ENCODE peak calls at places on chromosomes 1 and 21, in six cellular contexts. One of them, this sample, is unnamed.

GRCh38 chr1:193306430-193306829 is 120.0 kb upstream of the B3GALT2 start:
- DNase-seq in suprapubic skin: no peak
- DNase-seq in cardiac muscle cell: no peak
- DNase-seq in fibroblast of the aortic adventitia: no peak
- DNase-seq in MCF 10A: no peak
- DNase-seq in Calu3: no peak
- DNase-seq in this sample: no peak

GRCh38 chr1:208036177-208036808 is 125.4 kb upstream of the CD34 start:
- DNase-seq in MCF 10A: peak
- DNase-seq in cardiac muscle cell: peak
- DNase-seq in suprapubic skin: no peak
- DNase-seq in Calu3: peak
- DNase-seq in fibroblast of the aortic adventitia: peak
- DNase-seq in this sample: no peak

GRCh38 chr1:43410571-43410970 is 20.9 kb downstream of the SZT2 start:
- DNase-seq in Calu3: no peak
- DNase-seq in suprapubic skin: no peak
- DNase-seq in MCF 10A: no peak
- DNase-seq in fibroblast of the aortic adventitia: no peak
- DNase-seq in cardiac muscle cell: no peak
- DNase-seq in this sample: no peak

GRCh38 chr1:5551274-5551966 is 440.8 kb downstream of the NPHP4 start:
- DNase-seq in cardiac muscle cell: no peak
- DNase-seq in Calu3: no peak
- DNase-seq in fibroblast of the aortic adventitia: no peak
- DNase-seq in suprapubic skin: no peak
- DNase-seq in MCF 10A: peak
- DNase-seq in this sample: no peak

GRCh38 chr1:24403806-24404205 is 9.8 kb downstream of the STPG1 start:
- DNase-seq in MCF 10A: no peak
- DNase-seq in fibroblast of the aortic adventitia: no peak
- DNase-seq in suprapubic skin: no peak
- DNase-seq in cardiac muscle cell: no peak
- DNase-seq in Calu3: no peak
- DNase-seq in this sample: no peak

GRCh38 chr1:48035371-48036141 is 38.4 kb upstream of the TRABD2B start:
- DNase-seq in MCF 10A: no peak
- DNase-seq in suprapubic skin: peak
- DNase-seq in cardiac muscle cell: no peak
- DNase-seq in fibroblast of the aortic adventitia: no peak
- DNase-seq in Calu3: no peak
- DNase-seq in this sample: peak

GRCh38 chr21:31873696-31874599 is 1.1 kb downstream of the HUNK start:
- DNase-seq in suprapubic skin: peak
- DNase-seq in cardiac muscle cell: peak
- DNase-seq in fibroblast of the aortic adventitia: no peak
- DNase-seq in Calu3: peak
- DNase-seq in MCF 10A: no peak
- DNase-seq in this sample: peak

GRCh38 chr1:202844935-202845334 is 34.2 kb downstream of the PCAT6 start:
- DNase-seq in fibroblast of the aortic adventitia: no peak
- DNase-seq in Calu3: no peak
- DNase-seq in cardiac muscle cell: peak
- DNase-seq in MCF 10A: no peak
- DNase-seq in suprapubic skin: no peak
- DNase-seq in this sample: peak

GRCh38 chr21:39006653-39007417 is 176.4 kb downstream of the PSMG1 start:
- DNase-seq in cardiac muscle cell: peak
- DNase-seq in suprapubic skin: peak
- DNase-seq in Calu3: no peak
- DNase-seq in MCF 10A: peak
- DNase-seq in fibroblast of the aortic adventitia: peak
- DNase-seq in this sample: no peak

GRCh38 chr21:42609806-42610205 is 43.6 kb upstream of the PDE9A start:
- DNase-seq in fibroblast of the aortic adventitia: no peak
- DNase-seq in MCF 10A: no peak
- DNase-seq in cardiac muscle cell: no peak
- DNase-seq in suprapubic skin: peak
- DNase-seq in Calu3: no peak
- DNase-seq in this sample: no peak

GRCh38 chr1:43913666-43914325 is 19.8 kb upstream of the ARTN start:
- DNase-seq in cardiac muscle cell: no peak
- DNase-seq in MCF 10A: no peak
- DNase-seq in suprapubic skin: no peak
- DNase-seq in fibroblast of the aortic adventitia: no peak
- DNase-seq in Calu3: no peak
- DNase-seq in this sample: no peak

GRCh38 chr21:45098867-45099266 is 24.5 kb downstream of the ADARB1 start:
- DNase-seq in suprapubic skin: no peak
- DNase-seq in cardiac muscle cell: peak
- DNase-seq in Calu3: no peak
- DNase-seq in fibroblast of the aortic adventitia: peak
- DNase-seq in MCF 10A: peak
- DNase-seq in this sample: peak

GRCh38 chr1:15313012-15313411 is 66.0 kb downstream of the FHAD1 start:
- DNase-seq in MCF 10A: no peak
- DNase-seq in fibroblast of the aortic adventitia: no peak
- DNase-seq in cardiac muscle cell: no peak
- DNase-seq in suprapubic skin: no peak
- DNase-seq in Calu3: no peak
- DNase-seq in this sample: no peak

GRCh38 chr1:225933072-225933471 is 7.9 kb downstream of the LEFTY2 start:
- DNase-seq in Calu3: no peak
- DNase-seq in fibroblast of the aortic adventitia: peak
- DNase-seq in cardiac muscle cell: peak
- DNase-seq in MCF 10A: peak
- DNase-seq in suprapubic skin: no peak
- DNase-seq in this sample: no peak

GRCh38 chr1:161733526-161733925 is 12.2 kb downstream of the FCRLB start:
- DNase-seq in Calu3: peak
- DNase-seq in fibroblast of the aortic adventitia: peak
- DNase-seq in suprapubic skin: no peak
- DNase-seq in cardiac muscle cell: peak
- DNase-seq in MCF 10A: peak
- DNase-seq in this sample: no peak

GRCh38 chr1:66944330-66945274 is 19.8 kb downstream of the MIER1 start:
- DNase-seq in cardiac muscle cell: peak
- DNase-seq in fibroblast of the aortic adventitia: peak
- DNase-seq in suprapubic skin: no peak
- DNase-seq in MCF 10A: peak
- DNase-seq in Calu3: peak
- DNase-seq in this sample: no peak

GRCh38 chr1:242523282-242523967 is 1.1 kb downstream of the PLD5 start:
- DNase-seq in MCF 10A: no peak
- DNase-seq in cardiac muscle cell: no peak
- DNase-seq in fibroblast of the aortic adventitia: no peak
- DNase-seq in Calu3: no peak
- DNase-seq in suprapubic skin: no peak
- DNase-seq in this sample: peak

GRCh38 chr1:30518186-30518585 is 205.2 kb downstream of the MATN1 start:
- DNase-seq in fibroblast of the aortic adventitia: no peak
- DNase-seq in MCF 10A: no peak
- DNase-seq in Calu3: no peak
- DNase-seq in cardiac muscle cell: no peak
- DNase-seq in suprapubic skin: peak
- DNase-seq in this sample: no peak

GRCh38 chr1:170097449-170097948 is 23.0 kb upstream of the KIFAP3 start:
- DNase-seq in Calu3: no peak
- DNase-seq in fibroblast of the aortic adventitia: no peak
- DNase-seq in cardiac muscle cell: no peak
- DNase-seq in suprapubic skin: no peak
- DNase-seq in MCF 10A: no peak
- DNase-seq in this sample: no peak

GRCh38 chr1:59342801-59343575 is 46.1 kb downstream of the FGGY start:
- DNase-seq in Calu3: no peak
- DNase-seq in suprapubic skin: no peak
- DNase-seq in fibroblast of the aortic adventitia: no peak
- DNase-seq in MCF 10A: no peak
- DNase-seq in cardiac muscle cell: peak
- DNase-seq in this sample: no peak

GRCh38 chr1:159188375-159188788 is 16.3 kb upstream of the ACKR1 start:
- DNase-seq in cardiac muscle cell: peak
- DNase-seq in fibroblast of the aortic adventitia: no peak
- DNase-seq in Calu3: peak
- DNase-seq in MCF 10A: no peak
- DNase-seq in suprapubic skin: no peak
- DNase-seq in this sample: peak

GRCh38 chr1:13714851-13715250 is 14.9 kb downstream of the PRDM2 start:
- DNase-seq in MCF 10A: no peak
- DNase-seq in Calu3: no peak
- DNase-seq in cardiac muscle cell: no peak
- DNase-seq in suprapubic skin: no peak
- DNase-seq in fibroblast of the aortic adventitia: no peak
- DNase-seq in this sample: no peak
- TF ChIP-seq CTCF in MCF 10A: peak
- TF ChIP-seq CTCF in Calu3: no peak
- TF ChIP-seq CTCF in cardiac muscle cell: peak
- TF ChIP-seq CTCF in suprapubic skin: no peak
- TF ChIP-seq CTCF in fibroblast of the aortic adventitia: peak
- TF ChIP-seq CTCF in this sample: peak

GRCh38 chr1:232368821-232369321 is 261.1 kb downstream of the SIPA1L2 start:
- DNase-seq in fibroblast of the aortic adventitia: no peak
- DNase-seq in Calu3: no peak
- DNase-seq in MCF 10A: no peak
- DNase-seq in suprapubic skin: no peak
- DNase-seq in cardiac muscle cell: no peak
- DNase-seq in this sample: no peak
- TF ChIP-seq CTCF in fibroblast of the aortic adventitia: no peak
- TF ChIP-seq CTCF in Calu3: no peak
- TF ChIP-seq CTCF in MCF 10A: no peak
- TF ChIP-seq CTCF in suprapubic skin: no peak
- TF ChIP-seq CTCF in cardiac muscle cell: no peak
- TF ChIP-seq CTCF in this sample: no peak

GRCh38 chr1:70714149-70714548 is 303.1 kb downstream of the CTH start:
- DNase-seq in suprapubic skin: no peak
- DNase-seq in MCF 10A: no peak
- DNase-seq in Calu3: no peak
- DNase-seq in cardiac muscle cell: no peak
- DNase-seq in fibroblast of the aortic adventitia: peak
- DNase-seq in this sample: peak
- TF ChIP-seq CTCF in suprapubic skin: no peak
- TF ChIP-seq CTCF in MCF 10A: no peak
- TF ChIP-seq CTCF in Calu3: no peak
- TF ChIP-seq CTCF in cardiac muscle cell: no peak
- TF ChIP-seq CTCF in fibroblast of the aortic adventitia: no peak
- TF ChIP-seq CTCF in this sample: peak

GRCh38 chr1:230074270-230074669 is 7.2 kb downstream of the GALNT2 start:
- DNase-seq in suprapubic skin: no peak
- DNase-seq in MCF 10A: no peak
- DNase-seq in fibroblast of the aortic adventitia: no peak
- DNase-seq in cardiac muscle cell: no peak
- DNase-seq in Calu3: no peak
- DNase-seq in this sample: no peak

GRCh38 chr1:230077011-230077410 is 10.0 kb downstream of the GALNT2 start:
- DNase-seq in MCF 10A: no peak
- DNase-seq in cardiac muscle cell: no peak
- DNase-seq in Calu3: no peak
- DNase-seq in fibroblast of the aortic adventitia: no peak
- DNase-seq in suprapubic skin: no peak
- DNase-seq in this sample: no peak

GRCh38 chr1:230072866-230073265 is 5.8 kb downstream of the GALNT2 start:
- DNase-seq in cardiac muscle cell: no peak
- DNase-seq in fibroblast of the aortic adventitia: no peak
- DNase-seq in MCF 10A: no peak
- DNase-seq in suprapubic skin: no peak
- DNase-seq in Calu3: no peak
- DNase-seq in this sample: no peak

GRCh38 chr1:230073371-230074035 is 6.5 kb downstream of the GALNT2 start:
- DNase-seq in cardiac muscle cell: no peak
- DNase-seq in MCF 10A: peak
- DNase-seq in Calu3: no peak
- DNase-seq in fibroblast of the aortic adventitia: no peak
- DNase-seq in suprapubic skin: no peak
- DNase-seq in this sample: no peak

GRCh38 chr1:230074762-230075161 is 7.7 kb downstream of the GALNT2 start:
- DNase-seq in cardiac muscle cell: no peak
- DNase-seq in fibroblast of the aortic adventitia: no peak
- DNase-seq in MCF 10A: no peak
- DNase-seq in Calu3: no peak
- DNase-seq in suprapubic skin: no peak
- DNase-seq in this sample: no peak
- TF ChIP-seq CTCF in cardiac muscle cell: no peak
- TF ChIP-seq CTCF in fibroblast of the aortic adventitia: no peak
- TF ChIP-seq CTCF in MCF 10A: no peak
- TF ChIP-seq CTCF in Calu3: no peak
- TF ChIP-seq CTCF in suprapubic skin: no peak
- TF ChIP-seq CTCF in this sample: no peak

GRCh38 chr1:113805639-113806038 is 6.6 kb downstream of the RSBN1 start:
- DNase-seq in fibroblast of the aortic adventitia: no peak
- DNase-seq in MCF 10A: no peak
- DNase-seq in suprapubic skin: no peak
- DNase-seq in Calu3: no peak
- DNase-seq in cardiac muscle cell: no peak
- DNase-seq in this sample: no peak
- TF ChIP-seq CTCF in fibroblast of the aortic adventitia: no peak
- TF ChIP-seq CTCF in MCF 10A: no peak
- TF ChIP-seq CTCF in suprapubic skin: no peak
- TF ChIP-seq CTCF in Calu3: no peak
- TF ChIP-seq CTCF in cardiac muscle cell: no peak
- TF ChIP-seq CTCF in this sample: no peak

DNA sequence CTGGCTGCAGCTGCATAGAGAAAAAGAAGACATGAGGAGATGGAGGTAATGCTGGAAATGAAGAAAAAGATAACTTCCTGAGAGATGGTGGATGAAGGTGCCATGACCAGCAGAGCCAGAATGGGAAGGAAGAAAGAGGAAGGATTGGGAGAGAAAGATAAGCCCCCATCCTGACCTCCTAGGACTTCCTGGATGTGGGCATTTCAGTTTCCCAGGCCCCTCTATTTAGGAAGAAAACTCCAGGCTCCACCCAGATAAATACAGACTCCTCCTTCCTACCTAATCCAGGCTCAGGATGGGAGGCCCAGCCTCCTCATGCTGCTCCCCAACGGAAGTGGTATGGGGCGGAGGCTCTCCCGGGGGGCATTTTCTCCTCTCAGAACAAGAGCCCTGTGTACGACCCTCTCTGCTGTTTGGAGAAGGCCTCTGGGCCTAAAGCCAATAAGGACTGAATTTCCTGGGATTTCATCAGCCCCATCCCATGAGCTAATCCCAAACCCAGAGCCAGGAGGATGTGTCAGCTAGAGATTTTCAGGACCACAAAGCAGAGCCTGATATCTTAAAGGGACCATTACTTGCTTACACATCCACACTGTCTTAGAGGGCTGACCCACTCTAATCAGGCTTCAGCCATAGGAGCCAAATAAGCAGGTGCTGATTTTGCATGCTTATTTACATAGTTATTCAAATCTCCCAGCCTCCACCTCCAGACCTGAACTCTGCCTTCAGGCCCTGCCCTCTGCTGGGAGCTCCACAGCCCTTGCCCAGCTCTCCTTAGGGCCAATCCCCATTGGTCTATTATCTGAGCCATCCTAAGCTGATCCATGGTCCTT is 5.1 kb upstream of the ARHGEF2 start:
- DNase-seq in Calu3: peak
- DNase-seq in MCF 10A: peak
- DNase-seq in fibroblast of the aortic adventitia: peak
- DNase-seq in suprapubic skin: no peak
- DNase-seq in cardiac muscle cell: peak
- DNase-seq in this sample: peak
- TF ChIP-seq CTCF in Calu3: no peak
- TF ChIP-seq CTCF in MCF 10A: peak
- TF ChIP-seq CTCF in fibroblast of the aortic adventitia: peak
- TF ChIP-seq CTCF in suprapubic skin: no peak
- TF ChIP-seq CTCF in cardiac muscle cell: peak
- TF ChIP-seq CTCF in this sample: no peak